ENCODE peak calls at places on chromosomes 3 and 15, in seven cellular contexts. One of them, this sample, is unnamed.

GRCh38 chr3:105369501-105370371 is 3.0 kb downstream of the ALCAM start:
- ATAC-seq in omental fat pad: peak; percentile 30
- ATAC-seq in right lobe of liver: peak; percentile 34
- ATAC-seq in HCT116: no peak
- ATAC-seq in upper lobe of left lung: peak; percentile 60
- ATAC-seq in IMR-90: peak; percentile 6
- ATAC-seq in HepG2: peak; percentile 31
- ATAC-seq in this sample: no peak

GRCh38 chr3:53196575-53197407 is 35.8 kb downstream of the PRKCD start:
- ATAC-seq in omental fat pad: no peak
- ATAC-seq in right lobe of liver: no peak
- ATAC-seq in HCT116: peak; percentile 77
- ATAC-seq in upper lobe of left lung: peak; percentile 19
- ATAC-seq in IMR-90: no peak
- ATAC-seq in HepG2: peak; percentile 24
- ATAC-seq in this sample: no peak

GRCh38 chr3:5245927-5246326 is 58.4 kb downstream of the EDEM1 start:
- ATAC-seq in omental fat pad: no peak
- ATAC-seq in right lobe of liver: no peak
- ATAC-seq in HCT116: no peak
- ATAC-seq in upper lobe of left lung: no peak
- ATAC-seq in IMR-90: no peak
- ATAC-seq in HepG2: no peak
- ATAC-seq in this sample: no peak

GRCh38 chr3:180161770-180162169 is 125.0 kb upstream of the PEX5L start:
- ATAC-seq in omental fat pad: no peak
- ATAC-seq in right lobe of liver: no peak
- ATAC-seq in HCT116: no peak
- ATAC-seq in upper lobe of left lung: no peak
- ATAC-seq in IMR-90: no peak
- ATAC-seq in HepG2: no peak
- ATAC-seq in this sample: no peak

GRCh38 chr3:37882711-37883110 is 21.0 kb downstream of the CTDSPL start:
- ATAC-seq in omental fat pad: no peak
- ATAC-seq in right lobe of liver: no peak
- ATAC-seq in HCT116: no peak
- ATAC-seq in upper lobe of left lung: no peak
- ATAC-seq in IMR-90: no peak
- ATAC-seq in HepG2: no peak
- ATAC-seq in this sample: no peak

GRCh38 chr3:42118762-42119361 is 27.7 kb downstream of the TRAK1 start:
- ATAC-seq in omental fat pad: no peak
- ATAC-seq in right lobe of liver: peak; percentile 60
- ATAC-seq in HCT116: peak; percentile 86
- ATAC-seq in upper lobe of left lung: peak; percentile 39
- ATAC-seq in IMR-90: peak; percentile 54
- ATAC-seq in HepG2: peak; percentile 96
- ATAC-seq in this sample: no peak

GRCh38 chr15:69082556-69082955 is 68.1 kb downstream of the NOX5 start:
- ATAC-seq in omental fat pad: peak; percentile 33
- ATAC-seq in right lobe of liver: peak; percentile 63
- ATAC-seq in HCT116: no peak
- ATAC-seq in upper lobe of left lung: no peak
- ATAC-seq in IMR-90: no peak
- ATAC-seq in HepG2: no peak
- ATAC-seq in this sample: peak; percentile 27

GRCh38 chr15:26771917-26772587 is 814 bp downstream of the GABRB3 start:
- ATAC-seq in omental fat pad: peak; percentile 32
- ATAC-seq in right lobe of liver: peak; percentile 46
- ATAC-seq in HCT116: no peak
- ATAC-seq in upper lobe of left lung: peak; percentile 31
- ATAC-seq in IMR-90: no peak
- ATAC-seq in HepG2: peak; percentile 73
- ATAC-seq in this sample: peak; percentile 44

GRCh38 chr3:46105313-46105919 is 78.1 kb upstream of the XCR1 start:
- ATAC-seq in omental fat pad: no peak
- ATAC-seq in right lobe of liver: no peak
- ATAC-seq in HCT116: no peak
- ATAC-seq in upper lobe of left lung: no peak
- ATAC-seq in IMR-90: no peak
- ATAC-seq in HepG2: no peak
- ATAC-seq in this sample: no peak

GRCh38 chr3:19725000-19725399 is 209.0 kb downstream of the EFHB start:
- ATAC-seq in omental fat pad: no peak
- ATAC-seq in right lobe of liver: no peak
- ATAC-seq in HCT116: no peak
- ATAC-seq in upper lobe of left lung: no peak
- ATAC-seq in IMR-90: no peak
- ATAC-seq in HepG2: no peak
- ATAC-seq in this sample: no peak

GRCh38 chr3:16768956-16769355 is 115.8 kb upstream of the PLCL2 start:
- ATAC-seq in omental fat pad: no peak
- ATAC-seq in right lobe of liver: no peak
- ATAC-seq in HCT116: no peak
- ATAC-seq in upper lobe of left lung: no peak
- ATAC-seq in IMR-90: no peak
- ATAC-seq in HepG2: no peak
- ATAC-seq in this sample: no peak

GRCh38 chr15:45720183-45720582 is 85.4 kb downstream of the SQOR start:
- ATAC-seq in omental fat pad: no peak
- ATAC-seq in right lobe of liver: no peak
- ATAC-seq in HCT116: no peak
- ATAC-seq in upper lobe of left lung: no peak
- ATAC-seq in IMR-90: no peak
- ATAC-seq in HepG2: no peak
- ATAC-seq in this sample: no peak

GRCh38 chr15:45719490-45719889 is 84.7 kb downstream of the SQOR start:
- ATAC-seq in omental fat pad: no peak
- ATAC-seq in right lobe of liver: peak; percentile 14
- ATAC-seq in HCT116: no peak
- ATAC-seq in upper lobe of left lung: no peak
- ATAC-seq in IMR-90: no peak
- ATAC-seq in HepG2: no peak
- ATAC-seq in this sample: no peak

GRCh38 chr15:45714501-45715488 is 80.0 kb downstream of the SQOR start:
- ATAC-seq in omental fat pad: peak; percentile 73
- ATAC-seq in right lobe of liver: peak; percentile 87
- ATAC-seq in HCT116: peak; percentile 92
- ATAC-seq in upper lobe of left lung: peak; percentile 77
- ATAC-seq in IMR-90: peak; percentile 88
- ATAC-seq in HepG2: peak; percentile 85
- ATAC-seq in this sample: no peak

GRCh38 chr15:45710657-45711056 is 75.8 kb downstream of the SQOR start:
- ATAC-seq in omental fat pad: no peak
- ATAC-seq in right lobe of liver: no peak
- ATAC-seq in HCT116: no peak
- ATAC-seq in upper lobe of left lung: no peak
- ATAC-seq in IMR-90: no peak
- ATAC-seq in HepG2: no peak
- ATAC-seq in this sample: no peak

DNA sequence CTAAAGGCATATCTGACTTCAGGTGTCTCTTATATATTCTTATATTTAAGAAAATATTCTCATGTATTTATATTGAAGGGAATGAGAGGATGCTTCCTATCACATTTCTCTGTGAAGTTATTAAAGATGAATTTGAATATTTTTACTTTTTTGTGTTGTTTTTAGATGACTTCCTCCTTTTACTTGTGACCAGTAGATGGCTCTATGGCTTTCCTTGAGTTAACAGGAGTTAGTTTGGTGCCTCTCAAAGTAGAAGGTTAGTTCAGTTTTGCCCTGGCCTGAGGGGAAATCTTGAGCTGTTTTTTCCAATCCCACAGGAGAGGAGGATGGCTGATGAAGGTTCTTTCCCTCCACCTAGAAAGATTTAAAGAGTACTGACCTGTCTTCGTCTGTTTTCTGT is 80.7 kb downstream of the SQOR start:
- ATAC-seq in omental fat pad: no peak
- ATAC-seq in right lobe of liver: no peak
- ATAC-seq in HCT116: peak; percentile 43
- ATAC-seq in upper lobe of left lung: no peak
- ATAC-seq in IMR-90: peak; percentile 48
- ATAC-seq in HepG2: no peak
- ATAC-seq in this sample: no peak
- TF ChIP-seq CTCF in omental fat pad: no peak
- TF ChIP-seq CTCF in right lobe of liver: peak; percentile 44
- TF ChIP-seq CTCF in HCT116: no peak
- TF ChIP-seq CTCF in upper lobe of left lung: no peak
- TF ChIP-seq CTCF in IMR-90: peak; percentile 47
- TF ChIP-seq CTCF in HepG2: peak; percentile 24
- TF ChIP-seq CTCF in this sample: no peak

DNA sequence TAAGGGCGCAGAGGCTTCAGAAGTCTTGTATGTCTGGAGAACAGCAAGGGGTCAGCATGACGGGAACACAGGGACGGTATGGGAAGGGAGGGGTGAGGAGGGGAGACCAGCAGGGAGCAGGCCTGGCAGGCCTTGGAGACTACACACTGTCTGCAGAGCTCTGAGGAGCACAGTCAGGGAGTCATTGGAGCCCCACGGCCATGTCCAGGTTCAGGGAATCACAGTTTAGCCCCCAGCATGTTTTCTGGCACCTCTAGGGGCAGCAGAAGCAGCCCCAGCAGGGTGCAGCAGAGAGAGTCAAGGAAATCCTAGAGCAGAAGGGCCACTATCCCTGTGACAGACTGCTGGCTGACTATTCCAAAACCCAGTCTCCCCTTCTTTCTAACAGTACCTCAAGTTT is 3.2 kb downstream of the LAMP3 start:
- ATAC-seq in omental fat pad: no peak
- ATAC-seq in right lobe of liver: no peak
- ATAC-seq in HCT116: peak; percentile 57
- ATAC-seq in upper lobe of left lung: no peak
- ATAC-seq in IMR-90: no peak
- ATAC-seq in HepG2: peak; percentile 83
- ATAC-seq in this sample: no peak
- TF ChIP-seq CTCF in omental fat pad: no peak
- TF ChIP-seq CTCF in right lobe of liver: no peak
- TF ChIP-seq CTCF in HCT116: no peak
- TF ChIP-seq CTCF in upper lobe of left lung: no peak
- TF ChIP-seq CTCF in IMR-90: no peak
- TF ChIP-seq CTCF in HepG2: peak; percentile 20
- TF ChIP-seq CTCF in this sample: no peak

DNA sequence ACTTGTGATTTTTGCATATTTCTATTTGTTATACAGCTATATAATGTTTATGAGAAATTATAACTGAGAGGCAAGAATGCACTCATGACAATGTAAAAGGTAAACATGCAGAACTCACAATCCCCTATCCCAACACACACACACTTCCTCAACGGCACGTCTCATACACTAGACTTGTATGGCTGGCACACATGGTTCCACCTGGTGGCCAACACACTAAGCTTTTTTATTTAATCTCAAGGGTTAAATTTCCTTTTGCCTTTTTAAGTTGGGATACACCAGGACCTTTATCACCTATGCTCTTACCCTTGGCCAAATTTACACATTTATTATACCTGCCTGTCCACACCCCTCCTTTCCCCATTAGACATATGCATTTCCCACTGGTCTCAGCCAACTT is 88.6 kb upstream of the PSMD6 start:
- ATAC-seq in omental fat pad: no peak
- ATAC-seq in right lobe of liver: no peak
- ATAC-seq in HCT116: no peak
- ATAC-seq in upper lobe of left lung: no peak
- ATAC-seq in IMR-90: no peak
- ATAC-seq in HepG2: no peak
- ATAC-seq in this sample: no peak
- TF ChIP-seq CTCF in omental fat pad: no peak
- TF ChIP-seq CTCF in right lobe of liver: no peak
- TF ChIP-seq CTCF in HCT116: no peak
- TF ChIP-seq CTCF in upper lobe of left lung: no peak
- TF ChIP-seq CTCF in IMR-90: no peak
- TF ChIP-seq CTCF in HepG2: no peak
- TF ChIP-seq CTCF in this sample: no peak

DNA sequence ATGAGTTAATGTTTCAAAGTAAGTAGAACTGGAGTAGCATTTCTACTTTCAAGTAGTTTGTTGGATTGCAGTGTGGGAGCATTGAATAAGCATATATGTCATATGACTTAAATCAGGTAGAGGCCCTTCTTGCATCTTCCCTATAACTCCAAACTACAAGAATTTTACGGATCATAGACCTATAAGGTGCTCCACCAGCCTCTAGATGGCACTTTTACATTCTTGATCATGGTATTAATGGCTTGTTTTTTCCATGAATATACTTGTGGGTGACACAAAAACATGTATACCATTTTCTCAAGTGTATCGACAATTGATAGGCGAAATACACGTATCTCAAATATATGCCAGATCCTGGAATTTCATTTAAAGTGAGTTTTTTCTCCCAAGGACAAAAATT is 311.1 kb downstream of the ZPLD1 start:
- ATAC-seq in omental fat pad: no peak
- ATAC-seq in right lobe of liver: peak; percentile 64
- ATAC-seq in HCT116: peak; percentile 72
- ATAC-seq in upper lobe of left lung: no peak
- ATAC-seq in IMR-90: no peak
- ATAC-seq in HepG2: no peak
- ATAC-seq in this sample: no peak
- TF ChIP-seq CTCF in omental fat pad: no peak
- TF ChIP-seq CTCF in right lobe of liver: peak; percentile 52
- TF ChIP-seq CTCF in HCT116: peak; percentile 24
- TF ChIP-seq CTCF in upper lobe of left lung: no peak
- TF ChIP-seq CTCF in IMR-90: no peak
- TF ChIP-seq CTCF in HepG2: peak; percentile 27
- TF ChIP-seq CTCF in this sample: no peak

GRCh38 chr3:186955898-186956696 is 25.8 kb downstream of the ST6GAL1 start:
- ATAC-seq in omental fat pad: no peak
- ATAC-seq in right lobe of liver: no peak
- ATAC-seq in HCT116: no peak
- ATAC-seq in upper lobe of left lung: no peak
- ATAC-seq in IMR-90: no peak
- ATAC-seq in HepG2: no peak
- ATAC-seq in this sample: no peak
- TF ChIP-seq CTCF in omental fat pad: no peak
- TF ChIP-seq CTCF in right lobe of liver: no peak
- TF ChIP-seq CTCF in HCT116: no peak
- TF ChIP-seq CTCF in upper lobe of left lung: no peak
- TF ChIP-seq CTCF in IMR-90: no peak
- TF ChIP-seq CTCF in HepG2: no peak
- TF ChIP-seq CTCF in this sample: no peak

GRCh38 chr3:170111147-170111771 is 70.3 kb downstream of the PHC3 start:
- ATAC-seq in omental fat pad: no peak
- ATAC-seq in right lobe of liver: no peak
- ATAC-seq in HCT116: no peak
- ATAC-seq in upper lobe of left lung: no peak
- ATAC-seq in IMR-90: no peak
- ATAC-seq in HepG2: no peak
- ATAC-seq in this sample: no peak

DNA sequence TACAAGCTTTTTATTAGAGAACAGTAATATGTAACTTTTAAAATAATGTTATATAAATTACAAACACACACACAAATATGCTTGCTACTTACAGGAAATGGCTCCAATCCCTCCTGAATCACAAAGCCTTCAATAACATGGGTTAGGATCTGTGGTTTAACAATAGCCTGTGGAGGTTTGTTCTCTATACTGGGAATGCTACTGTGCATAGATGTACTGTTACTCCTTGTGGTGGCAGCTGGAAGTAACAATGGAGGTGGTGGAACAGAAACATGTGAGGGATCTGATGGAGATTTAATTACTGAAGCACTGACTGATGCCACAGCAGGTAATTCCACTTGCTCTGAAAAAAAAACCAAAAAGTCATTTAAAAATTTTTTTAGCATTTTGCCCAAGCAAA is 64.4 kb downstream of the PHC3 start:
- ATAC-seq in omental fat pad: no peak
- ATAC-seq in right lobe of liver: no peak
- ATAC-seq in HCT116: peak; percentile 68
- ATAC-seq in upper lobe of left lung: no peak
- ATAC-seq in IMR-90: no peak
- ATAC-seq in HepG2: peak; percentile 84
- ATAC-seq in this sample: no peak
- TF ChIP-seq CTCF in omental fat pad: no peak
- TF ChIP-seq CTCF in right lobe of liver: no peak
- TF ChIP-seq CTCF in HCT116: no peak
- TF ChIP-seq CTCF in upper lobe of left lung: no peak
- TF ChIP-seq CTCF in IMR-90: peak; percentile 9
- TF ChIP-seq CTCF in HepG2: no peak
- TF ChIP-seq CTCF in this sample: no peak

This sample was measured in gastroesophageal sphincter.